ENCODE peak calls at places on chromosomes 12 and 14, in five cellular contexts. F is omental fat pad; E is NCI-H2029 treated with DMSO at 0.1 percent for 48 hours; X is activated T-cell treated with anti-CD3 and anti-CD28 coated beads, Interleukin-2, amount 50 U/mL, for 4 hours; W is GM12891. Y is an unnamed sample.

GRCh38 chr14:29446971-29447370 is 480.7 kb downstream of the PRKD1 start:
- DNase-seq in X (no peak), F (no peak), W (no peak), E (no peak), Y (no peak)

GRCh38 chr12:19967001-19967400 is 401.3 kb upstream of the PDE3A start:
- DNase-seq in X (no peak), E (peak; percentile 30), F (no peak), W (no peak), Y (no peak)

GRCh38 chr14:50425816-50426215 is 29.1 kb upstream of the CDKL1 start:
- DNase-seq in F (no peak), W (no peak), X (no peak), E (no peak), Y (no peak)

GRCh38 chr12:58026892-58027891 is 85.8 kb downstream of the ATP23 start:
- DNase-seq in E (no peak), F (no peak), X (no peak), W (no peak), Y (no peak)

GRCh38 chr12:132711169-132711843 is 664 bp downstream of the PGAM5 start:
- DNase-seq in X (no peak), E (no peak), W (no peak), F (no peak), Y (peak; percentile 91)

GRCh38 chr14:94174622-94175402 is 690 bp downstream of the PPP4R4 start:
- DNase-seq in F (no peak), X (no peak), E (no peak), W (no peak), Y (no peak)

GRCh38 chr12:712172-712863 is 40.1 kb upstream of the WNK1 start:
- DNase-seq in F (no peak), E (no peak), W (no peak), X (no peak), Y (peak; percentile 73)

GRCh38 chr14:52043690-52044089 is 25.2 kb downstream of the NID2 start:
- DNase-seq in F (no peak), E (peak; percentile 10), X (peak; percentile 11), W (peak; percentile 37), Y (peak; percentile 66)

GRCh38 chr14:77140343-77140936 is 1.2 kb downstream of the ZDHHC22 start:
- DNase-seq in W (no peak), X (no peak), F (no peak), E (no peak), Y (no peak)

GRCh38 chr14:102778616-102779351 is 1.5 kb downstream of the TRAF3 start:
- DNase-seq in X (no peak), W (no peak), F (no peak), E (no peak), Y (no peak)

GRCh38 chr14:99596071-99596627 is 7.9 kb downstream of the CCDC85C start:
- DNase-seq in F (no peak), E (no peak), X (no peak), W (no peak), Y (peak; percentile 79)

GRCh38 chr14:87944987-87945604 is 47.9 kb downstream of the GALC start:
- DNase-seq in E (peak; percentile 3), X (no peak), F (no peak), W (no peak), Y (no peak)

GRCh38 chr14:66600416-66600815 is 92.5 kb downstream of the GPHN start:
- DNase-seq in W (no peak), F (no peak), E (no peak), X (no peak), Y (no peak)

GRCh38 chr12:96882862-96883261 is 24.2 kb upstream of the NEDD1 start:
- DNase-seq in E (no peak), W (no peak), F (no peak), X (no peak), Y (no peak)

GRCh38 chr12:6996040-6996441 is 22.2 kb downstream of the LPCAT3 start:
- DNase-seq in X (no peak), F (no peak), E (no peak), W (no peak), Y (peak; percentile 88)

GRCh38 chr14:89041245-89041585 is 216.8 kb downstream of the TTC8 start:
- DNase-seq in W (no peak), F (no peak), X (no peak), E (peak; percentile 29), Y (no peak)

GRCh38 chr14:101922866-101923265 is 41.5 kb upstream of the DYNC1H1 start:
- DNase-seq in E (no peak), X (no peak), F (no peak), W (no peak), Y (no peak)

GRCh38 chr14:66403183-66403582 is 83.0 kb upstream of the CCDC196 start:
- DNase-seq in X (no peak), F (no peak), E (no peak), W (no peak), Y (peak; percentile 23)

GRCh38 chr12:110585231-110585799 is 2.2 kb upstream of the PPTC7 start:
- DNase-seq in E (no peak), F (no peak), W (no peak), X (peak; percentile 29), Y (no peak)

GRCh38 chr14:80427101-80427500 is 215.8 kb upstream of the DIO2 start:
- DNase-seq in W (no peak), E (no peak), F (no peak), X (no peak), Y (no peak)

GRCh38 chr14:41986726-41987125 is 380.1 kb downstream of the LRFN5 start:
- DNase-seq in E (no peak), F (no peak), W (no peak), X (no peak), Y (no peak)

GRCh38 chr12:50025187-50026059 is at the start of gene RACGAP1:
- DNase-seq in E (peak; percentile 95), W (peak; percentile 85), X (peak; percentile 92), F (peak; percentile 73), Y (peak; percentile 97)